ENCODE peak calls at places on chromosome 12, in seven cellular contexts. S, N, H, K, A, B and U are unnamed samples.
A peak's percentile ranks its signal among the peaks of the same experiment; 100 is the strongest.

GRCh38 chr12:69982081-69982480 is 157.1 kb downstream of the MYRFL start:
- DNase-seq in S (no peak), N (no peak), H (no peak), K (no peak), A (no peak), B (no peak), U (no peak)

GRCh38 chr12:106389181-106389580 is 31.6 kb downstream of the POLR3B start:
- DNase-seq in S (no peak), N (no peak), H (no peak), K (no peak), A (no peak), B (no peak), U (no peak)

GRCh38 chr12:121812921-121813896 is 9.4 kb downstream of the SETD1B start:
- DNase-seq in S (peak; percentile 18), N (peak; percentile 62), H (no peak), K (no peak), A (no peak), B (no peak), U (no peak)

GRCh38 chr12:101327054-101327453 is 47.1 kb downstream of the UTP20 start:
- DNase-seq in S (no peak), N (no peak), H (no peak), K (no peak), A (no peak), B (no peak), U (no peak)

GRCh38 chr12:17030338-17030737 is 424.4 kb upstream of the LMO3 start:
- DNase-seq in S (no peak), N (no peak), H (no peak), K (no peak), A (no peak), B (no peak), U (no peak)

GRCh38 chr12:52976574-52977071 is 27.7 kb downstream of the KRT18 start:
- DNase-seq in S (no peak), N (peak; percentile 26), H (peak; percentile 51), K (no peak), A (no peak), B (no peak), U (no peak)

GRCh38 chr12:125185740-125186470 is 120.7 kb downstream of the AACS start:
- DNase-seq in S (peak; percentile 77), N (peak; percentile 56), H (peak; percentile 38), K (peak; percentile 35), A (peak; percentile 62), B (no peak), U (peak; percentile 33)

GRCh38 chr12:109388167-109388563 is 40.5 kb downstream of the MYO1H start:
- DNase-seq in S (no peak), N (no peak), H (no peak), K (no peak), A (no peak), B (no peak), U (no peak)

GRCh38 chr12:28759334-28759733 is 389.7 kb upstream of the FAR2 start:
- DNase-seq in S (no peak), N (peak; percentile 21), H (peak; percentile 75), K (peak; percentile 98), A (no peak), B (no peak), U (peak; percentile 99)

GRCh38 chr12:85036241-85036707 is at the start of the genes LRRIQ1 and TSPAN19:
- DNase-seq in S (peak; percentile 29), N (peak; percentile 92), H (peak; percentile 68), K (peak; percentile 88), A (peak; percentile 64), B (peak; percentile 0), U (peak; percentile 85)

GRCh38 chr12:124786065-124786964 is 77.3 kb downstream of the SCARB1 start:
- DNase-seq in S (peak; percentile 85), N (peak; percentile 92), H (no peak), K (peak; percentile 65), A (peak; percentile 89), B (no peak), U (peak; percentile 87)

GRCh38 chr12:21169878-21170472 is 39.0 kb downstream of the SLCO1B1 start:
- DNase-seq in S (no peak), N (peak; percentile 37), H (peak; percentile 44), K (peak; percentile 24), A (no peak), B (no peak), U (peak; percentile 43)

GRCh38 chr12:20212658-20213387 is 155.5 kb upstream of the PDE3A start:
- DNase-seq in S (peak; percentile 84), N (peak; percentile 100), H (peak; percentile 59), K (peak; percentile 80), A (peak; percentile 89), B (no peak), U (peak; percentile 96)

GRCh38 chr12:6061661-6062060 is 62.8 kb downstream of the VWF start:
- DNase-seq in S (no peak), N (peak; percentile 76), H (no peak), K (no peak), A (no peak), B (no peak), U (no peak)

GRCh38 chr12:125193798-125194562 is 128.7 kb downstream of the AACS start:
- DNase-seq in S (no peak), N (no peak), H (no peak), K (peak; percentile 21), A (no peak), B (no peak), U (peak; percentile 32)

GRCh38 chr12:85575115-85576096 is 260.8 kb downstream of the RASSF9 start:
- DNase-seq in S (peak; percentile 26), N (peak; percentile 66), H (peak; percentile 40), K (peak; percentile 49), A (peak; percentile 50), B (no peak), U (peak; percentile 64)

GRCh38 chr12:96220902-96221301 is 26.7 kb downstream of the ELK3 start:
- DNase-seq in S (peak; percentile 71), N (peak; percentile 62), H (no peak), K (peak; percentile 85), A (peak; percentile 85), B (no peak), U (peak; percentile 85)

GRCh38 chr12:105359840-105360239 is 29.3 kb downstream of the C12orf75 start:
- DNase-seq in S (no peak), N (no peak), H (no peak), K (no peak), A (no peak), B (no peak), U (no peak)

GRCh38 chr12:121132601-121133481 is at the start of gene P2RX7:
- DNase-seq in S (peak; percentile 74), N (peak; percentile 53), H (peak; percentile 90), K (peak; percentile 91), A (peak; percentile 73), B (peak; percentile 22), U (peak; percentile 93)

GRCh38 chr12:117686911-117687377 is 281.8 kb downstream of the KSR2 start:
- DNase-seq in S (no peak), N (no peak), H (peak; percentile 65), K (peak; percentile 81), A (no peak), B (no peak), U (peak; percentile 3)

GRCh38 chr12:7130791-7131501 is 775 bp downstream of the CLSTN3 start:
- DNase-seq in S (peak; percentile 47), N (peak; percentile 43), H (peak; percentile 54), K (peak; percentile 26), A (no peak), B (peak; percentile 34), U (peak; percentile 43)

GRCh38 chr12:109726106-109726497 is 12.5 kb downstream of the FAM222A start:
- DNase-seq in S (no peak), N (no peak), H (no peak), K (no peak), A (no peak), B (no peak), U (no peak)

GRCh38 chr12:29455087-29455486 is 42.4 kb downstream of the OVCH1 start:
- DNase-seq in S (no peak), N (no peak), H (no peak), K (no peak), A (no peak), B (no peak), U (no peak)

GRCh38 chr12:95318071-95318545 is 100.5 kb downstream of the VEZT start:
- DNase-seq in S (no peak), N (peak; percentile 77), H (peak; percentile 97), K (peak; percentile 18), A (no peak), B (no peak), U (peak; percentile 92)

GRCh38 chr12:65655074-65655493 is 169.2 kb upstream of the HMGA2 start:
- DNase-seq in S (no peak), N (peak; percentile 76), H (no peak), K (peak; percentile 75), A (no peak), B (no peak), U (no peak)

GRCh38 chr12:68579254-68579653 is 31.4 kb upstream of the RAP1B start:
- DNase-seq in S (no peak), N (no peak), H (no peak), K (no peak), A (no peak), B (no peak), U (no peak)

GRCh38 chr12:66537866-66538265 is 141.0 kb downstream of the GRIP1 start:
- DNase-seq in S (no peak), N (no peak), H (no peak), K (no peak), A (no peak), B (no peak), U (no peak)

GRCh38 chr12:114001731-114002340 is 35.7 kb upstream of the RBM19 start:
- DNase-seq in S (no peak), N (no peak), H (no peak), K (no peak), A (no peak), B (no peak), U (no peak)
- H3K27me3 ChIP-seq in S (no peaks in the 10 kb centered on the region), N (no peaks in the 10 kb centered on the region), H (peaks cover 87% of the 10 kb centered on the region), K (no peaks in the 10 kb centered on the region), A (peaks cover 40% of the 10 kb centered on the region), B (no peaks in the 10 kb centered on the region), U (no peaks in the 10 kb centered on the region)

GRCh38 chr12:44972746-44973421 is 78.0 kb downstream of the DBX2 start:
- DNase-seq in S (no peak), N (no peak), H (no peak), K (peak; percentile 5), A (no peak), B (no peak), U (peak; percentile 24)
- TF ChIP-seq CTCF in S (no peak), N (no peak), H (peak; percentile 55), K (peak; percentile 58), A (no peak), B (no peak), U (peak; percentile 69)

GRCh38 chr12:4975574-4975973 is 65.9 kb downstream of the KCNA1 start:
- DNase-seq in S (no peak), N (no peak), H (no peak), K (no peak), A (no peak), B (no peak), U (no peak)
- H3K27me3 ChIP-seq in S (no peaks in the 10 kb centered on the region), N (peaks cover 2% of the 10 kb centered on the region), H (peaks cover 79% of the 10 kb centered on the region), K (no peaks in the 10 kb centered on the region), A (peaks cover 30% of the 10 kb centered on the region), B (peaks cover 3% of the 10 kb centered on the region), U (no peaks in the 10 kb centered on the region)

GRCh38 chr12:127494961-127495915 is 771.7 kb upstream of the TMEM132C start:
- DNase-seq in S (no peak), N (no peak), H (no peak), K (no peak), A (no peak), B (no peak), U (no peak)

GRCh38 chr12:127500513-127500912 is 766.5 kb upstream of the TMEM132C start:
- DNase-seq in S (no peak), N (no peak), H (no peak), K (no peak), A (no peak), B (no peak), U (no peak)

GRCh38 chr12:127501916-127502315 is 765.1 kb upstream of the TMEM132C start:
- DNase-seq in S (no peak), N (no peak), H (no peak), K (no peak), A (no peak), B (no peak), U (no peak)

GRCh38 chr12:127496255-127496654 is 770.7 kb upstream of the TMEM132C start:
- DNase-seq in S (no peak), N (no peak), H (no peak), K (no peak), A (no peak), B (no peak), U (no peak)
- TF ChIP-seq CTCF in S (no peak), N (no peak), H (no peak), K (no peak), A (no peak), B (no peak), U (no peak)